ENCODE peak calls at places on chromosomes 3 and 15, in seven cellular contexts. C, H, Z, O, G, L and J are unnamed samples.

GRCh38 chr3:187567741-187568140 is 102.5 kb downstream of the SST start:
- DNase-seq in H (peak), L (no peak), O (no peak), C (no peak), G (no peak), Z (peak), J (no peak)

GRCh38 chr3:156963096-156963495 is 136.9 kb downstream of the LEKR1 start:
- DNase-seq in Z (no peak), L (no peak), C (no peak), G (no peak), O (no peak), H (no peak), J (no peak)

GRCh38 chr3:171806200-171807128 is 3.8 kb downstream of the PLD1 start:
- DNase-seq in Z (peak), L (no peak), G (no peak), C (no peak), H (peak), O (no peak), J (no peak)

GRCh38 chr3:172203522-172204258 is 164.3 kb downstream of the FNDC3B start:
- DNase-seq in C (no peak), H (no peak), Z (peak), G (no peak), L (no peak), O (no peak), J (no peak)

GRCh38 chr3:114874447-114874846 is 272.6 kb downstream of the ZBTB20 start:
- DNase-seq in L (no peak), O (no peak), C (no peak), G (no peak), Z (no peak), H (no peak), J (no peak)

GRCh38 chr15:88465633-88466219 is 1.5 kb downstream of the MRPL46 start:
- DNase-seq in H (peak), G (no peak), L (no peak), Z (peak), O (no peak), C (no peak), J (no peak)

GRCh38 chr3:46946856-46947544 is 29.5 kb downstream of the CCDC12 start:
- DNase-seq in G (no peak), H (peak), Z (peak), C (peak), L (no peak), O (no peak), J (no peak)

GRCh38 chr3:31777887-31778286 is 203.2 kb downstream of the OSBPL10 start:
- DNase-seq in L (no peak), C (no peak), H (no peak), Z (no peak), G (no peak), O (no peak), J (no peak)

GRCh38 chr3:149744151-149744550 is 8.1 kb downstream of the COMMD2 start:
- DNase-seq in L (no peak), Z (no peak), G (no peak), O (no peak), C (no peak), H (no peak), J (no peak)

GRCh38 chr15:33737687-33738606 is 230.3 kb upstream of the CHRM5 start:
- DNase-seq in Z (no peak), O (no peak), G (peak), C (no peak), L (peak), H (peak), J (no peak)

GRCh38 chr3:47612178-47612577 is 33.5 kb upstream of the CSPG5 start:
- DNase-seq in L (no peak), C (no peak), O (no peak), G (no peak), Z (peak), H (peak), J (no peak)

GRCh38 chr15:77853008-77853328 is 220.3 kb upstream of the LINGO1 start:
- DNase-seq in G (no peak), C (no peak), O (no peak), L (no peak), H (no peak), Z (no peak), J (no peak)

GRCh38 chr3:117665311-117665710 is 955.7 kb downstream of the TUSC7 start:
- DNase-seq in G (no peak), C (peak), Z (no peak), L (no peak), O (no peak), H (no peak), J (no peak)

GRCh38 chr3:156256945-156257344 is 136.6 kb downstream of the KCNAB1 start:
- DNase-seq in G (no peak), L (no peak), C (no peak), O (no peak), H (no peak), Z (no peak), J (no peak)

GRCh38 chr3:38603731-38604131 is 45.8 kb downstream of the SCN5A start:
- DNase-seq in L (no peak), G (no peak), Z (no peak), C (no peak), H (no peak), O (no peak), J (no peak)

GRCh38 chr15:31304736-31305365 is 21.8 kb upstream of the KLF13 start:
- DNase-seq in G (no peak), H (no peak), C (no peak), Z (no peak), O (no peak), L (peak), J (no peak)

GRCh38 chr15:40058476-40059140 is 19.6 kb upstream of the SRP14 start:
- DNase-seq in H (no peak), L (no peak), Z (peak), O (no peak), C (no peak), G (no peak), J (no peak)

GRCh38 chr3:148330486-148330885 is 367.2 kb upstream of the AGTR1 start:
- DNase-seq in L (no peak), Z (no peak), H (no peak), O (no peak), C (no peak), G (no peak), J (no peak)

GRCh38 chr3:184126006-184126405 is 9.2 kb upstream of the EIF2B5 start:
- DNase-seq in L (no peak), G (no peak), C (no peak), O (no peak), Z (no peak), H (peak), J (no peak)

GRCh38 chr15:39908186-39908585 is 11.9 kb downstream of the GPR176 start:
- DNase-seq in H (peak), G (no peak), Z (peak), O (no peak), L (no peak), C (no peak), J (no peak)

GRCh38 chr15:92884459-92884812 is 15.7 kb upstream of the CHD2 start:
- DNase-seq in Z (no peak), O (no peak), G (no peak), H (no peak), L (no peak), C (no peak), J (no peak)

GRCh38 chr15:77753238-77753873 is 120.6 kb upstream of the LINGO1 start:
- DNase-seq in O (no peak), G (peak), L (no peak), Z (no peak), H (peak), C (no peak), J (no peak)

GRCh38 chr3:101484805-101485620 is 28.0 kb downstream of the SENP7 start:
- DNase-seq in H (peak), O (no peak), C (no peak), Z (peak), L (no peak), G (no peak), J (no peak)

GRCh38 chr3:79019137-79019923 is 748.5 kb downstream of the ROBO1 start:
- DNase-seq in H (peak), Z (peak), G (peak), C (peak), L (peak), O (peak), J (no peak)

GRCh38 chr3:177256991-177257390 is 59.7 kb upstream of the TBL1XR1 start:
- DNase-seq in L (no peak), G (no peak), H (no peak), O (no peak), C (no peak), Z (no peak), J (no peak)

GRCh38 chr3:50342818-50343633 is 2.4 kb upstream of the RASSF1 start:
- DNase-seq in H (no peak), O (no peak), C (no peak), L (no peak), G (no peak), Z (no peak), J (no peak)

GRCh38 chr15:67132276-67132675 is 66.9 kb downstream of the SMAD3 start:
- DNase-seq in L (no peak), Z (no peak), C (no peak), H (no peak), G (no peak), O (no peak), J (no peak)

GRCh38 chr15:39431371-39431770 is 149.5 kb upstream of the THBS1 start:
- DNase-seq in O (no peak), Z (peak), L (no peak), C (no peak), G (no peak), H (no peak), J (no peak)

GRCh38 chr15:56963719-56964118 is 45.3 kb downstream of the TCF12 start:
- DNase-seq in H (no peak), L (no peak), G (no peak), C (no peak), Z (no peak), O (no peak), J (no peak)

GRCh38 chr3:31884251-31884650 is 96.8 kb downstream of the OSBPL10 start:
- DNase-seq in L (no peak), G (no peak), O (no peak), Z (no peak), C (no peak), H (no peak), J (no peak)

GRCh38 chr15:51982013-51982769 is 10.6 kb upstream of the LEO1 start:
- DNase-seq in H (peak), O (no peak), L (peak), Z (peak), G (peak), C (no peak), J (no peak)

GRCh38 chr3:8324727-8325126 is 176.9 kb upstream of the LMCD1 start:
- DNase-seq in L (peak), Z (peak), G (peak), O (no peak), H (peak), C (no peak), J (no peak)

GRCh38 chr15:68356778-68357177 is 75.2 kb downstream of the ITGA11 start:
- DNase-seq in H (no peak), L (no peak), C (no peak), G (no peak), O (no peak), Z (no peak), J (no peak)

GRCh38 chr3:169668081-169668956 is 4.8 kb upstream of the MECOM start:
- DNase-seq in G (peak), O (no peak), Z (peak), H (no peak), L (no peak), C (peak), J (peak)

GRCh38 chr3:23161896-23162570 is 41.1 kb upstream of the UBE2E2 start:
- DNase-seq in Z (peak), O (no peak), L (peak), H (peak), C (no peak), G (no peak), J (no peak)

GRCh38 chr3:112976953-112977352 is 2.0 kb upstream of the CD200R1 start:
- DNase-seq in G (no peak), C (no peak), O (no peak), Z (no peak), H (no peak), L (no peak), J (no peak)

GRCh38 chr3:112980080-112980479 is 5.2 kb upstream of the CD200R1 start:
- DNase-seq in O (no peak), C (no peak), G (no peak), H (no peak), L (no peak), Z (no peak), J (no peak)

GRCh38 chr3:112982710-112983109 is 7.8 kb upstream of the CD200R1 start:
- DNase-seq in O (no peak), H (no peak), L (no peak), Z (no peak), G (no peak), C (no peak), J (no peak)

GRCh38 chr3:112976001-112976400 is 1.1 kb upstream of the CD200R1 start:
- DNase-seq in G (no peak), O (no peak), L (no peak), Z (no peak), H (no peak), C (no peak), J (no peak)

GRCh38 chr3:112979244-112979832 is 4.4 kb upstream of the CD200R1 start:
- DNase-seq in H (peak), Z (peak), O (no peak), C (no peak), L (peak), G (no peak), J (no peak)
- TF ChIP-seq CTCF in H (peak), Z (peak), O (peak), C (peak), L (peak), G (peak), J (peak)

DNA sequence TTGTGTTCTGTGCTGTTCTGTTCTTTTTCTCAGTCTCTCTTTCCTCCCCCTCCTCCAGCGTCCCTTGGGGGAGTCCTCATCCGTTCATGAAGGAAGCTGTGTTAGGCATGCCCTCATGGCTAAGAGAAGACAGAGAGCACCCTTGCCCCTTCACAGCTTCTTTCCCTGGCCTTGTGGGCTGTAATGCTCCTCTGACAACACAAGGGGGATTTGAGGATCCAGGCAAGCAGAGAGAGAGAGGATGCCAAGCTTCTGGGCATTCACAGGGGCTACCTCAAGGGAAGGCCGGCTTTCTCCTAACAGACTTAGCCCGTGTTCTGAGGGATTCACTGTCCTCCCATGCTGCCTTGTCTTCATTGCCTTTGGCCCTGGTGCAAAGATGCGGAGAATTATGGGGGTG is 389.5 kb downstream of the LRTM1 start:
- DNase-seq in H (no peak), C (no peak), O (no peak), G (peak), Z (no peak), L (no peak), J (no peak)
- TF ChIP-seq CTCF in H (no peak), C (no peak), O (no peak), G (peak), Z (no peak), L (no peak), J (no peak)

GRCh38 chr3:17805461-17805940 is 63.1 kb upstream of the TBC1D5 start:
- DNase-seq in O (no peak), L (no peak), C (no peak), H (no peak), G (no peak), Z (no peak), J (no peak)
- TF ChIP-seq CTCF in O (no peak), L (no peak), C (no peak), H (no peak), G (no peak), Z (no peak), J (no peak)

DNA sequence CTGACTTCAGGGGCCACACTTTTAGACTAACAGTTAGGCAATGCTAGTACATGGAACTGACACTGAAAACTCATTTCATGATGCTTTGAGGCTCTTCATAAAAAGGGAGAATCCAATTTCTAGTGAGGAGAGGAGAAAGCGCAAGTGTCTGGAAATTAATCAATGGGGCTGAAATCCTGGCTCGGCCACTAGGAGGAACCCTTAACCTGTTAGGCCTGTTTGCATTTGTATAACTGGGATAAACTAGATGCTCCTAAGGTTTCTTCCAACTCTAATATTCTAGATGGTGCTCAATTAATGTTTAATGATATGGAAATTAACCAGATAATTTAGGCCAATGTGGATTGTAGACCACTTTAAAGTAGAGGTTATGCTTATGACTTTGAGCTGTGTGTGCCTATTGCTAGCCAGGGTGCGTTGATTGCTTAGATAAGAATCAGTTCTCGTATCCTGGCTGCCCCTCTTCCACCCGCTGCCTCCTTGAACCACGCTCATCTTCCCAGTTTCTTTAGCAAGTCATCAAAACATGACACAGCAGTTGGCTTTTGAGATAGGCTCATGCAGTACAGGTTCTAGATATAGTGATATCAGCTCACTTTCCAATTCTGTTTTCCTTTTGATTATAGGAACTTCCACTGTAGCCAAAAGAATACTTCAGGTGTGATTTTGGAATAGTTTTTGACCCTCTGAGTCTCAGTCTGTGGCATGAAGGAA is 16.8 kb upstream of the CRBN start:
- DNase-seq in H (no peak), Z (no peak), C (no peak), G (peak), O (no peak), L (no peak), J (no peak)
- TF ChIP-seq CTCF in H (peak), Z (peak), C (peak), G (peak), O (peak), L (no peak), J (no peak)

DNA sequence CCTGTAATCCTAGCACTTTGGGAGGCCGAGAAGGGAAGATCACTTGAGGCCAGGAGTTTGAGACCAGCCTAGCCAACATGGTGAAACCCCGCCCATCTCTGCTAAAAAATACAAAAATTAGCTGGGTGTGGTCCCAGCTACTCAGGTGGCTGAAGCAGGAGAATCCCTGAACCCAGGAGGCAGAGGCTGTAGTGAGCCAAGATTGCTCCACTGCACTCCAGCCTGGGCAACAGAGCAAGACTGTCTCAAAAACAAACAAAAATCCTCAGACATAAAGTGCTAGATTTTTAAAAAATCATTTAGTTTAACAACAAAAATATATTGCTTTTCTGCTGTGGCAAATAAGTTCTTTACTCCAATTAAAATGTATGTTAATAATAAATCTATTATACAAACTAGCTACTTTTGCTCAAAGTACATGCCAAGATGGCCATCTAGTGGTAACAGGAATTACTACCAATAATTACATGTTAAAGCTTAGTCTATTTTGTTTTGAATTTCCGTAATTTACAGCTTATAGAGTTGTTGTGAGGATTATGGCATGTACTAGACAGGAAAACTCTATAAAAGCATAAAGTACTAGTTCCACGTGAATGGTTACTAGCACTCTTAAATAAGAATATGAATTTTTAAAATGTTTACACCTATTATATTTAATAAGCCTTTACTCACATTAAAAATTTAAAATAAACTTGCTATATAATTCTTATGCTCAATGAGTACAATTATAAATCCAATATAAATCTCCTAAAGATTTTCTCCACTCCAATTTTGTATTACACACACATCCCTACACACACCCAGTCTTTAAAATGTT is 39.0 kb downstream of the GABPB1 start:
- DNase-seq in L (peak), C (no peak), O (no peak), H (peak), G (no peak), Z (peak), J (no peak)
- TF ChIP-seq CTCF in L (peak), C (peak), O (peak), H (peak), G (peak), Z (peak), J (no peak)

DNA sequence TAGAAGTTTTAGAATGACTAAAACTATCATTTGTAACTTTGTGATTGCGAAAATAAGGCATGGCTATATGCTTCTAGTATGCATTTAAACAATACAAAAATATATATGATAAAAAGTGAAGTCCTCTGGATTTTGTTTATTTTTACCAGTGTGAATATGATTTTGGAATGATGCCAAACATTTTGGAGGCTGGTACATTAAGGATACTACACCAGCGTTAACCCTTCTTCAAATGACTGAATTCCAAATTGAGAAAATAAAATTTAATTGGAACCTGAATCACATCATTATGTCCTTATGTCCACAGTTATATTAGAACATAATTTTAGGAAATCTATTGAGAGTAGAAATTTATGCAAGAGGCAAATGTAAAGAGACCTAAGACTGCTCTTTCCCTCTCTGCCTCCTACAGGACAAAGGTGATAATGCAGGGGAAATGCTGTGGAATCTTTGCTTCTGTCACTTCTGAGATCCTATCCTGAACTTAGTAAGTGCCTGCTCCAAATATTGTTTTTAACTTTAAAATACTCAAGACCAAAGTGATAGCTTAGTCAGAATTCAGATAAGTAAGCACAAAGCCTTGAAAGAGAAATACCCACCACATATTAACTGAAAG is 121.1 kb upstream of the NANOGP8 start:
- DNase-seq in Z (no peak), L (peak), O (no peak), G (peak), H (peak), C (no peak), J (no peak)
- TF ChIP-seq CTCF in Z (peak), L (peak), O (no peak), G (peak), H (peak), C (no peak), J (no peak)

GRCh38 chr15:63156708-63157065 is 590 bp downstream of the RPS27L start:
- DNase-seq in G (no peak), O (no peak), L (peak), C (no peak), Z (peak), H (peak), J (no peak)

GRCh38 chr15:63157891-63158431 is 684 bp upstream of the RPS27L start:
- DNase-seq in L (peak), C (no peak), O (no peak), Z (peak), H (peak), G (peak), J (no peak)

GRCh38 chr15:63155486-63155885 is 1.8 kb downstream of the RPS27L start:
- DNase-seq in O (no peak), C (no peak), Z (no peak), G (no peak), L (no peak), H (no peak), J (no peak)

GRCh38 chr15:63157066-63157890 is at the start of gene RPS27L:
- DNase-seq in O (peak), C (peak), L (peak), H (peak), G (peak), Z (peak), J (peak)

GRCh38 chr15:63156086-63156707 is 1.1 kb downstream of the RPS27L start:
- DNase-seq in C (no peak), G (no peak), Z (no peak), L (no peak), H (no peak), O (no peak), J (no peak)
- TF ChIP-seq CTCF in C (no peak), G (no peak), Z (no peak), L (no peak), H (peak), O (no peak), J (no peak)